ENCODE peak calls at places on chromosomes 16 and 17, in ten cellular contexts. X is psoas muscle; D is glutamatergic neuron; Y is T47D; W is mucosa of gallbladder; G is IMR-90; O is fibroblast of mammary gland; F is AG09319; A is epithelial cell of esophagus; J is stimulated activated CD4-positive, alpha-beta T cell treated with anti-CD3 and anti-CD28 coated beads, Interleukin-4, amount 100 ng/mL, for 1 hour. B is an unnamed sample.

GRCh38 chr16:81632392-81633146 is 146.5 kb upstream of the PLCG2 start:
- DNase-seq in X (no peak), D (no peak), Y (no peak), W (peak), G (peak), O (peak), F (no peak), A (peak), J (peak), B (peak)

GRCh38 chr17:41048441-41048840 is 1.3 kb upstream of the KRTAP2-1 start:
- DNase-seq in X (no peak), D (no peak), Y (no peak), W (no peak), G (peak), O (no peak), F (no peak), A (peak), J (no peak), B (peak)

GRCh38 chr17:61442878-61443474 is 9.2 kb upstream of the TBX4 start:
- DNase-seq in X (no peak), D (no peak), Y (no peak), W (no peak), G (no peak), O (no peak), F (no peak), A (no peak), J (no peak), B (no peak)

GRCh38 chr16:15899538-15900100 is 11.2 kb upstream of the CEP20 start:
- DNase-seq in X (no peak), D (no peak), Y (peak), W (peak), G (peak), O (peak), F (peak), A (peak), J (no peak), B (peak)

GRCh38 chr17:50345443-50346312 is at the start of gene XYLT2:
- DNase-seq in X (peak), D (peak), Y (peak), W (peak), G (peak), O (peak), F (peak), A (peak), J (peak), B (peak)

GRCh38 chr16:3259097-3259496 is 2.7 kb upstream of the MEFV start:
- DNase-seq in X (no peak), D (no peak), Y (no peak), W (peak), G (no peak), O (peak), F (peak), A (no peak), J (no peak), B (no peak)

GRCh38 chr16:30382398-30383015 is at the start of gene SEPTIN1:
- DNase-seq in X (no peak), D (no peak), Y (no peak), W (no peak), G (no peak), O (no peak), F (no peak), A (no peak), J (peak), B (no peak)

GRCh38 chr16:49458656-49459445 is 85.2 kb downstream of the C16orf78 start:
- DNase-seq in X (no peak), D (no peak), Y (no peak), W (no peak), G (no peak), O (no peak), F (no peak), A (no peak), J (no peak), B (no peak)

GRCh38 chr17:42979511-42980273 is at the start of gene PTGES3L:
- DNase-seq in X (peak), D (peak), Y (peak), W (peak), G (peak), O (no peak), F (no peak), A (no peak), J (peak), B (peak)

GRCh38 chr17:29085223-29085622 is 42.3 kb downstream of the PIPOX start:
- DNase-seq in X (no peak), D (no peak), Y (no peak), W (no peak), G (no peak), O (no peak), F (no peak), A (no peak), J (no peak), B (no peak)

GRCh38 chr16:84340305-84341040 is 27.9 kb upstream of the ATP2C2 start:
- DNase-seq in X (no peak), D (no peak), Y (peak), W (no peak), G (no peak), O (peak), F (no peak), A (peak), J (no peak), B (no peak)